ENCODE peak calls at places on chromosomes 3 and 15, in seven cellular contexts. A is neuronal stem cell, N is BE2C, G is H7, F is transverse colon, S is GM04504, M is T-helper 9 cell. Y is an unnamed sample.

GRCh38 chr3:133124511-133124910 is 86.3 kb downstream of the TMEM108 start:
- DNase-seq in A (no peak), N (peak; percentile 79), G (no peak), F (no peak), S (no peak), M (no peak), Y (no peak)

GRCh38 chr3:120331071-120331470 is 18.1 kb downstream of the LRRC58 start:
- DNase-seq in A (no peak), N (no peak), G (no peak), F (no peak), S (no peak), M (no peak), Y (no peak)

GRCh38 chr15:85427286-85428028 is 47.1 kb downstream of the AKAP13 start:
- DNase-seq in A (no peak), N (no peak), G (no peak), F (no peak), S (no peak), M (no peak), Y (no peak)

GRCh38 chr3:56351496-56351895 is 116.8 kb downstream of the ERC2 start:
- DNase-seq in A (no peak), N (no peak), G (no peak), F (no peak), S (no peak), M (no peak), Y (no peak)

GRCh38 chr3:78430741-78431140 is 1337.1 kb downstream of the ROBO1 start:
- DNase-seq in A (no peak), N (no peak), G (no peak), F (no peak), S (no peak), M (no peak), Y (no peak)

GRCh38 chr15:45660231-45660979 is 25.6 kb downstream of the SQOR start:
- DNase-seq in A (no peak), N (no peak), G (peak; percentile 61), F (peak; percentile 48), S (no peak), M (no peak), Y (no peak)

GRCh38 chr3:58492385-58492970 is 582 bp downstream of the KCTD6 start:
- DNase-seq in A (no peak), N (no peak), G (no peak), F (no peak), S (no peak), M (peak; percentile 9), Y (no peak)

GRCh38 chr3:181712505-181713299 is 977 bp downstream of the SOX2 start:
- DNase-seq in A (no peak), N (no peak), G (no peak), F (no peak), S (no peak), M (no peak), Y (no peak)

GRCh38 chr3:74523811-74524210 is 90.6 kb downstream of the CNTN3 start:
- DNase-seq in A (no peak), N (no peak), G (no peak), F (no peak), S (no peak), M (no peak), Y (no peak)

GRCh38 chr3:113914646-113915045 is 33.2 kb upstream of the ZDHHC23 start:
- DNase-seq in A (no peak), N (no peak), G (no peak), F (no peak), S (peak; percentile 74), M (no peak), Y (no peak)